ENCODE peak calls at places on chromosomes 5 and 9, in five cellular contexts. C, V, O, Z and K are unnamed samples.

GRCh38 chr5:42887575-42887974 is 75.9 kb upstream of the SELENOP start:
- DNase-seq in C (no peak), V (no peak), O (no peak), Z (no peak), K (no peak)

GRCh38 chr5:68894673-68895072 is 199.1 kb upstream of the SLC30A5 start:
- DNase-seq in C (no peak), V (no peak), O (peak), Z (no peak), K (no peak)

GRCh38 chr5:180718810-180719453 is 20.9 kb downstream of the OR2Y1 start:
- DNase-seq in C (peak), V (peak), O (peak), Z (peak), K (peak)

GRCh38 chr5:42498000-42498399 is 74.8 kb downstream of the GHR start:
- DNase-seq in C (no peak), V (no peak), O (no peak), Z (no peak), K (no peak)

GRCh38 chr5:165393839-165394238 is 1888.4 kb downstream of the MAT2B start:
- DNase-seq in C (no peak), V (peak), O (no peak), Z (no peak), K (no peak)

GRCh38 chr5:179792612-179793469 is 945 bp upstream of the LTC4S start:
- DNase-seq in C (peak), V (peak), O (no peak), Z (no peak), K (no peak)

GRCh38 chr5:90558344-90559192 is at the start of gene ADGRV1:
- DNase-seq in C (peak), V (no peak), O (peak), Z (no peak), K (no peak)

GRCh38 chr5:68431181-68431580 is 215.6 kb downstream of the PIK3R1 start:
- DNase-seq in C (no peak), V (no peak), O (peak), Z (no peak), K (no peak)

GRCh38 chr5:32942225-32942989 is 231.3 kb downstream of the NPR3 start:
- DNase-seq in C (no peak), V (peak), O (peak), Z (no peak), K (no peak)

GRCh38 chr5:157186309-157187045 is 5.8 kb downstream of the ITK start:
- DNase-seq in C (no peak), V (no peak), O (no peak), Z (no peak), K (no peak)

GRCh38 chr9:111179577-111179976 is 141.3 kb upstream of the LPAR1 start:
- DNase-seq in C (no peak), V (no peak), O (no peak), Z (no peak), K (no peak)

GRCh38 chr9:5375091-5375490 is 35.4 kb upstream of the RLN1 start:
- DNase-seq in C (no peak), V (no peak), O (peak), Z (no peak), K (peak)

GRCh38 chr5:93017854-93018253 is 563.2 kb downstream of the NR2F1-AS1 start:
- DNase-seq in C (no peak), V (no peak), O (peak), Z (no peak), K (no peak)

GRCh38 chr9:91536211-91536691 is 112.6 kb upstream of the NFIL3 start:
- DNase-seq in C (no peak), V (no peak), O (peak), Z (no peak), K (no peak)

GRCh38 chr5:100826133-100826532 is 76.9 kb downstream of the ST8SIA4 start:
- DNase-seq in C (no peak), V (no peak), O (no peak), Z (no peak), K (no peak)

GRCh38 chr5:14753292-14753691 is 88.8 kb downstream of the OTULIN start:
- DNase-seq in C (no peak), V (no peak), O (peak), Z (no peak), K (no peak)

GRCh38 chr9:89387970-89388867 is 69.9 kb downstream of the SECISBP2 start:
- DNase-seq in C (no peak), V (peak), O (peak), Z (no peak), K (no peak)

GRCh38 chr9:87878930-87879603 is 3.6 kb upstream of the SPATA31E1 start:
- DNase-seq in C (no peak), V (peak), O (peak), Z (no peak), K (no peak)

GRCh38 chr5:132109494-132110053 is 36.0 kb downstream of the CSF2 start:
- DNase-seq in C (no peak), V (no peak), O (no peak), Z (no peak), K (no peak)

GRCh38 chr9:5714501-5715401 is 85.8 kb downstream of the RIC1 start:
- DNase-seq in C (no peak), V (peak), O (peak), Z (no peak), K (no peak)

GRCh38 chr9:87676976-87677775 is 48.7 kb upstream of the CTSL start:
- DNase-seq in C (no peak), V (no peak), O (peak), Z (no peak), K (no peak)

GRCh38 chr5:67315082-67315801 is 118.6 kb upstream of the CD180 start:
- DNase-seq in C (peak), V (no peak), O (peak), Z (no peak), K (no peak)

GRCh38 chr5:149455889-149456409 is 76.9 kb upstream of the IL17B start:
- DNase-seq in C (no peak), V (peak), O (peak), Z (no peak), K (no peak)

GRCh38 chr5:73947876-73948275 is 321.9 kb downstream of the ARHGEF28 start:
- DNase-seq in C (no peak), V (no peak), O (peak), Z (no peak), K (no peak)